ENCODE peak calls at places on chromosome 13, in seven cellular contexts. K, F, A, C, R, J and E are unnamed samples.

GRCh38 chr13:39201075-39201630 is 162.9 kb downstream of the NHLRC3 start:
- DNase-seq in K (no peak), F (peak; percentile 59), A (no peak), C (no peak), R (no peak), J (no peak), E (no peak)

GRCh38 chr13:27967203-27967735 is 1.8 kb downstream of the CDX2 start:
- DNase-seq in K (no peak), F (no peak), A (no peak), C (no peak), R (no peak), J (no peak), E (no peak)

GRCh38 chr13:103694033-103694432 is 627.8 kb upstream of the SLC10A2 start:
- DNase-seq in K (no peak), F (peak; percentile 52), A (no peak), C (no peak), R (no peak), J (no peak), E (no peak)

GRCh38 chr13:101916758-101917474 is 464.4 kb downstream of the ITGBL1 start:
- DNase-seq in K (no peak), F (peak; percentile 65), A (peak; percentile 40), C (no peak), R (no peak), J (no peak), E (no peak)

GRCh38 chr13:59261928-59262488 is 901.7 kb downstream of the DIAPH3 start:
- DNase-seq in K (no peak), F (peak; percentile 62), A (no peak), C (no peak), R (no peak), J (no peak), E (no peak)

GRCh38 chr13:34964558-34964957 is 22.5 kb downstream of the NBEA start:
- DNase-seq in K (no peak), F (no peak), A (no peak), C (no peak), R (no peak), J (no peak), E (no peak)

GRCh38 chr13:50543767-50544166 is 299.7 kb downstream of the DLEU7 start:
- DNase-seq in K (no peak), F (no peak), A (no peak), C (no peak), R (no peak), J (no peak), E (no peak)

GRCh38 chr13:20686863-20687579 is 16.5 kb upstream of the IL17D start:
- DNase-seq in K (no peak), F (no peak), A (no peak), C (no peak), R (no peak), J (no peak), E (no peak)

DNA sequence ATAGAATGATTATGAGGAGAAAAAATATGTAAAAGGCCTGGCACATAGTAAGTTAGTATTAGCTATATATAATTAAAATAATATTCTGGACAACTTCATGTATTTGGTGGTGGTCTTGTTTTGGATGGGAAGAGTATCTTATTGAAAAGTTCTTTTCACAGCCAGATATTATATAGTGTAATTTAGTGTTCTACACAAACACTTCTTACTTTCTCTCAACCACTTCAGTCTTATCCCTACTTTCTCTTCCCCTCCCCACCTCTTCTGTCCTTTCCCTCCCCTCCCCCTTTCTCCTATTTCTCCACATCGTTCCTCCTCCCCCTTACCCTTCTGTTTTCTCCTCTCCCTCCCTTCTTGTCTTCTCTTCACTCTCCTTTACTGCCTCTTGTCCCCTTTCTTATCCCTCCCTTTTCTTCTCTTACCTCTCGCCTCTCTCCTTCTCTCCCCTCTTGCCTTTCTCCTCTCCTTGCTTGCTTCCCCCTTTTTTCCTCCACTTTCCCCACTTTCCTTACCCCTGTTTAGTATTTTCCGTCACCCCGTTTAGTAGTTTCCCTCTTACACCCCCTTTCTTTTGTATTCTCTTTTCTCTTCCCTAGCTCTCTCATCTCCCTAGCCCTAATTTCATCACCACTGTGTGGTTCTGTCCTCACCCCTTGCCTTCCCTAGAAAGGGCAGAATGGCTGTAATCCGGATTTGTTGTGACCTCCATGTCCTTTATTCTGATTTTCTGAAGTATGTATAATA is 107.2 kb upstream of the MLNR start:
- DNase-seq in K (no peak), F (no peak), A (no peak), C (no peak), R (no peak), J (no peak), E (no peak)
- TF ChIP-seq CTCF in K (no peak), F (no peak), A (no peak), C (no peak), R (no peak), J (no peak), E (no peak)

DNA sequence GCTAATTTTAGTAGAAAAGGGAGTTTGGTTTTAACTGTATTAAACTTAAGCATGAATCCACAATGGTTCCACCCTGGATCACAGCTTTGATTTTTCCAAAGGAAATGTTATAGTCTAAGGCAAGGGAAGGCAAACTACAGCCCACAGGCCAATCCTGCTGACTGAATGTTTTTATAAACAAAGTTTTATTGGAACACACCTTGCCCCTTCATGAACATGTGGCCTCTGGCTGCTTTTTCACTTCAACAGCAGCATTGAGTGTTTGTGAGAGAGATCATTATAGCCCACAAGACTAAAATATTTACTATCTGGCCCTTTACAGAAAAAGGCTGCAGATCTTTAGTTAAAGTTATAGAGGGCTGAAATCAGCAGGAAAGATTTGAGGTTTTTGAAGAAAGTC is 198.7 kb downstream of the IRS2 start:
- DNase-seq in K (no peak), F (no peak), A (no peak), C (no peak), R (no peak), J (no peak), E (no peak)
- H3K27ac ChIP-seq in K (no peak overlapping the region), F (no peak overlapping the region), A (no peak overlapping the region), C (no peak overlapping the region), R (no peak overlapping the region), J (no peak overlapping the region), E (no peak overlapping the region)

DNA sequence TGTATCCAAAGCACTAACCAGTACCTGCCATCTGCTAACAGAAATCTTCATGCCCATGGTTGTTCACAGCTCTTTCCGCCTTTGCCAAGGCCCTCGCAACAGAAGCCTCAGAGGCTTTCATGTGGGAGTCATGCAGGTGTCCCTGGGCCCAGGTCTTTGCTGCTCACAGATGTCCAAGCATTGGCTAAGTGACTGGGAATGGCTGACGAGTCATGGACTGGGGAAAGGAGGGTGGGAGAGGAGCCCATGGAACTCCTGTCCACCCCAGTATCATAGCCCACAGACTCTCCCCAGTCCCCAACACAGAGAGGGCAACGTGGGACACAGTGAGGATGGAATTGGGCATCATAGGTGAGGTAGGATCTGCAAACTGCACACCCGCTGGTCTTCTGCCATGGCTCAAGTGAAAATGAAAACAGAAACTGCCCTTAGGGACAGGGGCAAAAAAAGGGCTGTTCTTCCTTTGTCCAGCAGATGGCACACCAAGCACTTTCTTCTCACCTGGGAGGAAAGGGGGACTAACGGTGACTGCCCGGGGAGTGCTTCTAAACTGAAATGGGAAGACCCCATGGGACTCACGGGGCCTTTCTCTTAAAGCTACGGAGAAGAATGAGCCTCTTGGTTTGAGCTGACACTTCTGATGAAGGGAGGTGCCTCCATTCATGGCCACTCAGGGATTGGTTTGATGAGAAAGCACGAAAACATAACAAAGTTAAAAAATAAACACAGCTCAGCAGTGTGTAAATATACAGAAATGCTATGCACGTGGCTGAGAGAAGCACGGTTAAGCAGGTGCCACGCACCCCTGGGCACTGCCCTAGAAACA is 11.1 kb upstream of the DHRS12 start:
- DNase-seq in K (peak; percentile 44), F (peak; percentile 93), A (peak; percentile 57), C (peak; percentile 60), R (peak; percentile 79), J (no peak), E (peak; percentile 47)
- H3K4me3 ChIP-seq in K (no peak overlapping the region), F (no peak overlapping the region), A (peak overlapping the region; percentile 13), C (peak overlapping the region; percentile 39), R (peak overlapping the region; percentile 12), J (peak overlapping the region; percentile 38), E (no peak overlapping the region)

GRCh38 chr13:26053418-26053980 is 1.7 kb upstream of the SHISA2 start:
- DNase-seq in K (no peak), F (no peak), A (no peak), C (no peak), R (no peak), J (no peak), E (no peak)

GRCh38 chr13:26050568-26051230 is 1.1 kb downstream of the SHISA2 start:
- DNase-seq in K (no peak), F (peak; percentile 89), A (peak; percentile 66), C (no peak), R (no peak), J (peak; percentile 52), E (peak; percentile 91)

GRCh38 chr13:26048745-26049144 is 3.1 kb downstream of the SHISA2 start:
- DNase-seq in K (no peak), F (no peak), A (no peak), C (no peak), R (no peak), J (no peak), E (no peak)

GRCh38 chr13:26052136-26052736 is 420 bp upstream of the SHISA2 start:
- DNase-seq in K (no peak), F (no peak), A (no peak), C (no peak), R (no peak), J (no peak), E (peak; percentile 41)

GRCh38 chr13:26051231-26052135 is at the start of gene SHISA2:
- DNase-seq in K (peak; percentile 38), F (peak; percentile 90), A (peak; percentile 64), C (no peak), R (no peak), J (peak; percentile 60), E (peak; percentile 87)
- TF ChIP-seq CTCF in K (no peak), F (no peak), A (no peak), C (no peak), R (no peak), J (no peak), E (peak; percentile 3)

GRCh38 chr13:46297338-46297737 is 85.6 kb downstream of the LRRC63 start:
- DNase-seq in K (no peak), F (no peak), A (no peak), C (no peak), R (no peak), J (no peak), E (no peak)
- H3K27ac ChIP-seq in K (no peak overlapping the region), F (no peak overlapping the region), A (no peak overlapping the region), C (no peak overlapping the region), R (peak overlapping the region; percentile 69), J (peak overlapping the region; percentile 70), E (no peak overlapping the region)

GRCh38 chr13:98824376-98825160 is 72.1 kb upstream of the SLC15A1 start:
- DNase-seq in K (no peak), F (no peak), A (no peak), C (no peak), R (no peak), J (no peak), E (no peak)

GRCh38 chr13:98820744-98821371 is 68.4 kb upstream of the SLC15A1 start:
- DNase-seq in K (no peak), F (no peak), A (no peak), C (no peak), R (no peak), J (no peak), E (no peak)

GRCh38 chr13:98821372-98822237 is 69.1 kb upstream of the SLC15A1 start:
- DNase-seq in K (no peak), F (no peak), A (no peak), C (no peak), R (no peak), J (no peak), E (no peak)

GRCh38 chr13:98823442-98823841 is 71.0 kb upstream of the SLC15A1 start:
- DNase-seq in K (no peak), F (no peak), A (no peak), C (peak; percentile 25), R (no peak), J (no peak), E (no peak)

GRCh38 chr13:98822238-98822606 is 69.8 kb upstream of the SLC15A1 start:
- DNase-seq in K (no peak), F (no peak), A (no peak), C (no peak), R (no peak), J (no peak), E (no peak)
- H3K4me3 ChIP-seq in K (no peak overlapping the region), F (no peak overlapping the region), A (no peak overlapping the region), C (no peak overlapping the region), R (no peak overlapping the region), J (no peak overlapping the region), E (no peak overlapping the region)